ENCODE peak calls at places on chromosomes 7 and 10, in four cellular contexts. S is heart left ventricle, A is kidney epithelial cell, K is lower leg skin. V is an unnamed sample.

GRCh38 chr10:6518791-6519430 is 61.2 kb downstream of the PRKCQ start:
- DNase-seq in S (no peak), A (no peak), K (no peak), V (no peak)

GRCh38 chr7:157758468-157759245 is 421.9 kb downstream of the DNAJB6 start:
- DNase-seq in S (no peak), A (no peak), K (no peak), V (no peak)

GRCh38 chr10:90319188-90319914 is 538.5 kb downstream of the HTR7 start:
- DNase-seq in S (no peak), A (peak), K (no peak), V (peak)

GRCh38 chr7:146129296-146129695 is 12.7 kb downstream of the CNTNAP2 start:
- DNase-seq in S (no peak), A (no peak), K (no peak), V (no peak)

GRCh38 chr10:15419279-15419874 is 48.3 kb upstream of the FAM171A1 start:
- DNase-seq in S (no peak), A (peak), K (no peak), V (no peak)

GRCh38 chr10:42933454-42934340 is 143.2 kb upstream of the RET start:
- DNase-seq in S (peak), A (no peak), K (peak), V (no peak)

GRCh38 chr10:102511562-102512274 is 7.9 kb downstream of the SUFU start:
- DNase-seq in S (no peak), A (no peak), K (no peak), V (no peak)

GRCh38 chr7:34425631-34426384 is 232.2 kb upstream of the NPSR1 start:
- DNase-seq in S (no peak), A (no peak), K (no peak), V (no peak)

GRCh38 chr7:98641646-98642489 is 24.8 kb downstream of the NPTX2 start:
- DNase-seq in S (no peak), A (no peak), K (no peak), V (no peak)

GRCh38 chr7:23654508-23654907 is 25.5 kb upstream of the FAM221A start:
- DNase-seq in S (no peak), A (no peak), K (no peak), V (no peak)

GRCh38 chr7:83130623-83131545 is 31.8 kb downstream of the PCLO start:
- DNase-seq in S (no peak), A (no peak), K (no peak), V (no peak)

GRCh38 chr7:16740996-16741395 is 12.6 kb upstream of the TSPAN13 start:
- DNase-seq in S (no peak), A (no peak), K (no peak), V (no peak)

GRCh38 chr7:137080516-137081203 is 212.2 kb downstream of the CHRM2 start:
- DNase-seq in S (no peak), A (no peak), K (no peak), V (no peak)

GRCh38 chr7:127943541-127944521 is 87.4 kb downstream of the LRRC4 start:
- DNase-seq in S (peak), A (no peak), K (no peak), V (no peak)

GRCh38 chr10:15167411-15168295 is 840 bp downstream of the NMT2 start:
- DNase-seq in S (peak), A (no peak), K (peak), V (no peak)

GRCh38 chr10:51321968-51322367 is 247.7 kb downstream of the PRKG1 start:
- DNase-seq in S (no peak), A (no peak), K (no peak), V (no peak)

GRCh38 chr10:91137011-91137643 is 83.3 kb upstream of the PCGF5 start:
- DNase-seq in S (no peak), A (no peak), K (no peak), V (no peak)

GRCh38 chr10:96130326-96130758 is 245 bp downstream of the ZNF518A start:
- DNase-seq in S (peak), A (no peak), K (peak), V (peak)

GRCh38 chr7:80087768-80088170 is 46.9 kb upstream of the GNAI1 start:
- DNase-seq in S (no peak), A (no peak), K (no peak), V (no peak)

GRCh38 chr10:4132216-4132556 is 347.2 kb upstream of the KLF6 start:
- DNase-seq in S (no peak), A (no peak), K (no peak), V (no peak)

GRCh38 chr7:99767662-99768061 is 16.3 kb downstream of the CYP3A4 start:
- DNase-seq in S (no peak), A (no peak), K (no peak), V (no peak)

GRCh38 chr10:98349508-98349922 is 65.5 kb downstream of the PYROXD2 start:
- DNase-seq in S (peak), A (peak), K (peak), V (peak)

GRCh38 chr10:5670662-5671375 is 4.4 kb upstream of the ASB13 start:
- DNase-seq in S (no peak), A (no peak), K (no peak), V (no peak)

GRCh38 chr7:13822678-13823077 is 166.8 kb downstream of the ETV1 start:
- DNase-seq in S (no peak), A (no peak), K (no peak), V (no peak)

GRCh38 chr10:33566001-33566400 is 231.5 kb upstream of the NRP1 start:
- DNase-seq in S (no peak), A (no peak), K (no peak), V (no peak)

GRCh38 chr10:71719042-71719441 is 536 bp downstream of the C10orf105 start:
- DNase-seq in S (peak), A (no peak), K (no peak), V (no peak)

GRCh38 chr10:70106958-70107791 is 25.4 kb downstream of the AIFM2 start:
- DNase-seq in S (no peak), A (no peak), K (no peak), V (no peak)

GRCh38 chr10:61642692-61643091 is 20.0 kb upstream of the CABCOCO1 start:
- DNase-seq in S (no peak), A (no peak), K (no peak), V (no peak)

GRCh38 chr7:17849504-17849903 is 90.8 kb downstream of the SNX13 start:
- DNase-seq in S (no peak), A (peak), K (no peak), V (peak)

GRCh38 chr10:66180651-66181318 is 745.1 kb upstream of the LRRTM3 start:
- DNase-seq in S (no peak), A (peak), K (no peak), V (peak)

GRCh38 chr7:4268040-4268965 is 413.8 kb upstream of the FOXK1 start:
- DNase-seq in S (peak), A (no peak), K (peak), V (no peak)

GRCh38 chr10:34758447-34758996 is 56.6 kb downstream of the PARD3 start:
- DNase-seq in S (no peak), A (peak), K (no peak), V (peak)

GRCh38 chr7:64881461-64882287 is 21.4 kb upstream of the ZNF273 start:
- DNase-seq in S (no peak), A (no peak), K (peak), V (no peak)

GRCh38 chr7:125347264-125347663 is 417.6 kb upstream of the POT1 start:
- DNase-seq in S (peak), A (no peak), K (no peak), V (no peak)

GRCh38 chr10:95392250-95392584 is 101.4 kb upstream of the PDLIM1 start:
- DNase-seq in S (no peak), A (no peak), K (no peak), V (no peak)

GRCh38 chr7:136134503-136134902 is 157.3 kb upstream of the MTPN start:
- DNase-seq in S (no peak), A (peak), K (no peak), V (no peak)

GRCh38 chr7:69994218-69994617 is 395.9 kb downstream of the AUTS2 start:
- DNase-seq in S (no peak), A (no peak), K (no peak), V (no peak)

GRCh38 chr10:9668411-9668810 is 1349.3 kb upstream of the CELF2 start:
- DNase-seq in S (no peak), A (no peak), K (no peak), V (no peak)

GRCh38 chr7:116212859-116213258 is 2.5 kb downstream of the TES start:
- DNase-seq in S (no peak), A (no peak), K (no peak), V (no peak)
- H3K4me3 ChIP-seq in S (no peak), A (no peak), K (no peak), V (peak)

GRCh38 chr10:49419005-49419404 is 23.1 kb upstream of the DRGX start:
- DNase-seq in S (no peak), A (peak), K (no peak), V (no peak)
- TF ChIP-seq CTCF in S (no peak), A (no peak), K (no peak), V (no peak)

GRCh38 chr10:133010095-133010837 is 67.9 kb upstream of the CFAP46 start:
- DNase-seq in S (no peak), A (no peak), K (no peak), V (no peak)
- H3K4me3 ChIP-seq in S (no peak), A (no peak), K (no peak), V (no peak)

GRCh38 chr7:45902820-45903219 is 14.5 kb downstream of the IGFBP1 start:
- DNase-seq in S (no peak), A (no peak), K (no peak), V (no peak)
- TF ChIP-seq CTCF in S (no peak), A (no peak), K (no peak), V (no peak)

DNA sequence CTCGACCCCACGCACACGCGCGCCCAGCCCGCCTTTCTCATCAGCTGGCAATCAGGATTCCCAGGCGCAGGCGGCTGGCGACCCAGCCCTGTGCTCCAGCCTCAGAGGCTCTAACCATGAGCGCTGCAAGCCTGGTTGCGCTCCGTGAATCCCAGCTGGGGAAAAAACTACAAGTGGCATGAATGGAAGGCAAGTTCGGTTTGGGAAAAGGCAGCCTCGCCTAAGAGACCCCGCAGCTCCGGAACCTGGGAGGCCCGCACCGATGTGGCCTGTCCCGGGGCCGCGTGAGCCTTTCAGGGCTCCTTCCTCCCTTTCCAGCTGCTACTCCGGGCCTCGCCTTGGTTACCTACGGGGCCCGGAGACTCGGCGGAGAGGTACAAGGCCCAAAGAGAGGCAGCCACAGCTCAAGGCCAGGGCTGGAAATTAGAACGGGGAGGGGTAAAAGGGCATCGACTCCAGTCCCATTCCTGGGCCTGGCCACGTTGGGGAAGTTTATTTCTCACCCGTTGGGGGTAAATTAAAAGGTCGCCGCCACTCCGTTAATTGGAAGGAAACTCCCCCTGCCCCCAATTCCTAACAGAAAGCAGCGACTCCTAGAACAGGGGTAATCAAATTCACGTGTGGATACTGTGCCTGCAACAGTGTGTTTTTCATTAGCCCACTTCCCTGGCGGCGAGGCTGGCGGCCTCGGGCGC is 1.3 kb upstream of the HOXA9 start:
- DNase-seq in S (no peak), A (no peak), K (no peak), V (no peak)
- H3K4me3 ChIP-seq in S (no peak), A (peak), K (peak), V (peak)

DNA sequence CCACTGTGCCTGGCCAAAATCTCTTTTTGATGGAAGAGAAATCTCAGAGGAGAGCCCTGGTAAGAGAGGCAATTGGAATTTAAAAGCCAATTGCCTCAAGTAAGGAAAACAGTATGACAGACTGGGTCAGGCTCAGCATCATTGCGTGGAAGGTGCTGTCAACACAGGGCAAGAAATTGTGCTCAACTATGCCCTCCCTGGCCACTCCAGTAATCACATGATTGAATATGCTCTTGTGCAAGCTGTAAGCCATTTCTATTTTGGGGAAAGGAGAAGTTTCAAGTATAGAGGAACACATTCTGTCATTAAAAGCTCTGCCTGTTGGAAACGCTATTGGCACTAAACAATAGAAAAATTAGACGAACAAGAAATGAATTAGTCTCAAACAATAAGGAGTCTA is 1127.7 kb downstream of the REEP3 start:
- DNase-seq in S (no peak), A (no peak), K (no peak), V (no peak)
- TF ChIP-seq CTCF in S (no peak), A (no peak), K (no peak), V (no peak)

GRCh38 chr10:24206334-24206733 is 2.6 kb upstream of the KIAA1217 start:
- DNase-seq in S (no peak), A (no peak), K (no peak), V (no peak)

GRCh38 chr10:24209421-24209770 is 458 bp downstream of the KIAA1217 start:
- DNase-seq in S (no peak), A (no peak), K (peak), V (no peak)

GRCh38 chr10:24208661-24209420 is at the start of gene KIAA1217:
- DNase-seq in S (peak), A (no peak), K (peak), V (no peak)

GRCh38 chr10:24206926-24207701 is 1.8 kb upstream of the KIAA1217 start:
- DNase-seq in S (no peak), A (no peak), K (no peak), V (no peak)

GRCh38 chr10:24207781-24208611 is 942 bp upstream of the KIAA1217 start:
- DNase-seq in S (peak), A (no peak), K (peak), V (no peak)
- H3K4me3 ChIP-seq in S (peak), A (peak), K (no peak), V (no peak)

DNA sequence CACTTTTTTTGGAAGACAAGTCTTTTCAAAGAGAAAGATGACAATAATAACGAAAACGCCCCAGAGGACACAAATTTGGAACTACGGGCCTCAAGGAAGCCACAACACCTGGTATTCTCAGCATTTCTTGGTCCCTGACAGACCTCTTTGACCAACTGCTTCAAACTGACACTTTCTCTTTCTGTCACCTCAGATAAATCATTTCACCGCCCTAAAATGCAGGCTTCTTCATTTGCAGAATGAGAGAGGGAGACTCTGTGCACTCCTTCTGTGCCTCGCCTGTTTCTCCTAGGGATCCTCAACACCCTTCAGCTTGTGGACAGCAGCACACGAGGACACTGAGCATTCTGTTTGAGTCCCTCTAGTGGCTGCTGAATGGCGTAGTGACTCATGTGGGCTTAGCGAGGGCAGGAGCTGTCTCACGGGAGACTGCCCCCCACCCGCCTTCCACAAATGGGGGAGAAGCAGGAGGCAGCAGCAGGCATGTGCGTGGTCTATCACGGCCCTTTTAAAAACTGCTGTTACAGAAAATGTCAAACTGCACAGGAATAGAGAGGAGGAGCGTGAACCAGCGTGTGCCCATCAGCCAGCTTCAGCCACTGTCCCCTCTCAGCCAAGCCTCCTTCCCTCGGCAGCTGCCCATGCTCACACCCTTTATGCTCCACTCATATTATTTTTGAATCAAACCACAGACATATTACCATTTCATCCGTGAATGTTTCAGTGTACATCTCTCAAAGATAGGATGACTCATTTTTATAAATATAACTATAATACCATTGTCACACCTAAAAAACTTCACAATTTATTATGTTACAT is 41.4 kb downstream of the GSDME start:
- DNase-seq in S (no peak), A (no peak), K (no peak), V (no peak)
- TF ChIP-seq CTCF in S (peak), A (peak), K (no peak), V (peak)

DNA sequence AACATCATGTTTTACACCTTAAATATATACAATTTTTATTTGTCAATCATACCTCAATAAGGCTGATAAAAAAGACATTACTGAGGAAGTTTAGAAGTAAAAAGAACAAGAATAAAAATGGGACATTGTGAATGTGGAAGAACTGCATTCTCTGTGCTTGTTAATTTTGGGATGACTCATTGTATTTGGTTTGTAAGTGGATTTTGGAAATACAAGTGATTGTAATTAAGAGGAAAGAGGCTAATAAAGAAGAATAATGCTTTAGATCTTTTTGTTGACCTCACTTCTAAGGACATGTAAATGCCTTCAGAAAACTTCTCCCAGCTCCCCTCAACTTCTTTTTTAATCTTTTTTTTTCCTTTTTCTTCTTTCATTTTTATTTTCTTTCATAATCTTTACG is 76.0 kb downstream of the HGF start:
- DNase-seq in S (no peak), A (no peak), K (no peak), V (no peak)
- H3K4me3 ChIP-seq in S (no peak), A (no peak), K (no peak), V (no peak)